ENCODE peak calls at places on chromosomes 3 and 15, in seven cellular contexts. M is fibroblast of lung, J is right cardiac atrium, T is upper lobe of right lung, C is small intestine, I is body of pancreas, F is endodermal cell. Y is an unnamed sample. For H3K4me1, the result is how much of the 10 kb centered on the place peaks cover.

GRCh38 chr15:41862515-41863116 is 24.0 kb downstream of the PLA2G4B start:
- DNase-seq in I (peak), J (no peak), F (peak), T (peak), C (peak), M (no peak), Y (no peak)

GRCh38 chr3:154758109-154758868 is 321.8 kb upstream of the MME start:
- DNase-seq in F (no peak), I (no peak), C (peak), T (no peak), J (no peak), M (peak), Y (peak)

GRCh38 chr15:59543721-59544547 is 67.6 kb upstream of the GCNT3 start:
- DNase-seq in T (no peak), M (no peak), C (peak), F (no peak), J (no peak), I (no peak), Y (no peak)

GRCh38 chr3:178560759-178561158 is 24.5 kb downstream of the KCNMB2 start:
- DNase-seq in I (no peak), M (no peak), C (no peak), F (no peak), J (no peak), T (no peak), Y (no peak)

GRCh38 chr3:58624550-58624949 is 42.0 kb downstream of the FAM3D start:
- DNase-seq in M (no peak), C (no peak), F (no peak), J (no peak), T (no peak), I (no peak), Y (no peak)

GRCh38 chr3:151816091-151816604 is 2.2 kb downstream of the AADAC start:
- DNase-seq in I (peak), M (peak), C (peak), T (no peak), J (peak), F (peak), Y (no peak)

GRCh38 chr3:9778102-9778501 is 8.4 kb upstream of the CAMK1 start:
- DNase-seq in J (no peak), C (no peak), T (no peak), M (peak), I (no peak), F (no peak), Y (peak)

GRCh38 chr3:30347679-30348216 is 258.7 kb upstream of the TGFBR2 start:
- DNase-seq in I (no peak), J (no peak), C (peak), M (peak), T (no peak), F (no peak), Y (peak)

GRCh38 chr3:108091498-108092259 is 848 bp upstream of the CD47 start:
- DNase-seq in T (no peak), M (no peak), C (peak), F (peak), J (peak), I (peak), Y (no peak)

GRCh38 chr3:30775070-30775469 is 119.4 kb downstream of the GADL1 start:
- DNase-seq in T (no peak), M (no peak), F (no peak), J (no peak), I (no peak), C (no peak), Y (no peak)

GRCh38 chr15:67079361-67079760 is 14.0 kb downstream of the SMAD3 start:
- DNase-seq in F (no peak), I (no peak), T (no peak), M (no peak), C (no peak), J (no peak), Y (no peak)

GRCh38 chr3:57917611-57918010 is 90.6 kb upstream of the FLNB start:
- DNase-seq in C (no peak), M (peak), F (no peak), I (no peak), T (no peak), J (no peak), Y (no peak)

GRCh38 chr15:57070674-57071073 is 152.2 kb downstream of the TCF12 start:
- DNase-seq in I (no peak), M (no peak), T (no peak), F (no peak), C (no peak), J (no peak), Y (no peak)

GRCh38 chr3:159897331-159898075 is 91.1 kb upstream of the IL12A start:
- DNase-seq in I (no peak), T (no peak), C (peak), J (no peak), M (peak), F (no peak), Y (no peak)

DNA sequence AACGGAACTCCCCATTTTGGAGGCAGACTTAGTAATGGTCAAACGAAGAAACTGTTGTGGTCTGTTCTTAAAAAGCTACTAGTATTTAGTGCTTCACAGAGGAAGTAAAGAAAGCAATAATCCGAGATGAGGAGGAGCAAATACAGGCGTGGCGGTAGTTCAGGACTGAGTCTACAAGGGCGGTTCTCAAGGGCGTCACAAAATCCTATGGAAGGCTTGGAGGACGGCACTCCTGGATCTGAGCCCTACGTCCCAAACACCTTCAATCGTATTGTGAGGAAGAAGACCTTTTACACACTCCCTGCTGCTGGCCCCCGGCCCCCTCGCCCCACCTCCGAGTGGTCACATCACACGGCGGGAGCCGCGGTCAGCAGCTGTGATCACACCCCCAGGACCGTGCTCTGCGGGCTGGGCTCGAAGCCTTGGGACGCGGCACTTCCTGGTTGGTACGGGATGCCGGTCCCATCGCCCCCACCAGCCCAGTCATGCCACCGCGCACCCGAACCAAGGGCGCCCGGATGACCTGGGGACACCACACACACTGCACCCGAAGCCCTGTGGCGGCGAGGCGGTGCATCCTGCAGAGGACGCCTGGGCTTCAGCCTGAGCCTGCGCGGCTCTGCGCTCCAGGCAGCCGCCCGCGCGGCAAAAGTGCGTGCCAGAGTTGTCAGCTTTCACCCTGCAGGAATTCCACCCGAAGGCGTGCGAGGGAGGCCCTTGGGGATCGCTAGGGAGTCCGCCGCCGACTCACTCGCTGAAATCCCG is 588 bp downstream of the PLD1 start:
- DNase-seq in I (no peak), M (peak), F (peak), T (peak), C (peak), J (peak), Y (peak)
- H3K4me1 ChIP-seq in I (under half), M (under half), F (under half), T (under half), C (under half), J (under half), Y (under half)

GRCh38 chr15:73923156-73923487 is 3.1 kb upstream of the LOXL1 start:
- DNase-seq in I (no peak), J (no peak), C (no peak), T (no peak), F (peak), M (no peak), Y (no peak)
- H3K4me1 ChIP-seq in I (half or more), J (under half), C (under half), T (under half), F (under half), M (under half), Y (under half)

GRCh38 chr3:48595075-48595525 is at the start of gene COL7A1:
- DNase-seq in T (no peak), I (no peak), C (no peak), J (peak), F (no peak), M (no peak), Y (no peak)
- H3K4me1 ChIP-seq in T (under half), I (under half), C (under half), J (under half), F (under half), M (under half), Y (under half)

GRCh38 chr3:61875976-61876671 is 314.8 kb downstream of the PTPRG start:
- DNase-seq in T (no peak), J (no peak), C (no peak), M (no peak), F (no peak), I (no peak), Y (no peak)
- H3K4me1 ChIP-seq in T (under half), J (under half), C (under half), M (under half), F (under half), I (under half), Y (under half)

GRCh38 chr3:188178293-188178950 is 24.5 kb downstream of the LPP start:
- DNase-seq in I (no peak), T (no peak), M (no peak), F (no peak), C (peak), J (no peak), Y (no peak)
- H3K4me1 ChIP-seq in I (under half), T (under half), M (under half), F (under half), C (under half), J (under half), Y (under half)

GRCh38 chr3:11634974-11635612 is 8.6 kb downstream of the VGLL4 start:
- DNase-seq in I (no peak), C (no peak), M (no peak), F (no peak), T (no peak), J (no peak), Y (no peak)

GRCh38 chr3:11636372-11636760 is 7.3 kb downstream of the VGLL4 start:
- DNase-seq in J (no peak), C (no peak), I (no peak), F (no peak), M (no peak), T (no peak), Y (no peak)

GRCh38 chr3:11637901-11638668 is 5.6 kb downstream of the VGLL4 start:
- DNase-seq in T (no peak), C (no peak), M (peak), I (no peak), F (no peak), J (no peak), Y (peak)

GRCh38 chr3:11634081-11634635 is 9.6 kb downstream of the VGLL4 start:
- DNase-seq in C (no peak), M (no peak), I (no peak), T (no peak), F (no peak), J (no peak), Y (no peak)

DNA sequence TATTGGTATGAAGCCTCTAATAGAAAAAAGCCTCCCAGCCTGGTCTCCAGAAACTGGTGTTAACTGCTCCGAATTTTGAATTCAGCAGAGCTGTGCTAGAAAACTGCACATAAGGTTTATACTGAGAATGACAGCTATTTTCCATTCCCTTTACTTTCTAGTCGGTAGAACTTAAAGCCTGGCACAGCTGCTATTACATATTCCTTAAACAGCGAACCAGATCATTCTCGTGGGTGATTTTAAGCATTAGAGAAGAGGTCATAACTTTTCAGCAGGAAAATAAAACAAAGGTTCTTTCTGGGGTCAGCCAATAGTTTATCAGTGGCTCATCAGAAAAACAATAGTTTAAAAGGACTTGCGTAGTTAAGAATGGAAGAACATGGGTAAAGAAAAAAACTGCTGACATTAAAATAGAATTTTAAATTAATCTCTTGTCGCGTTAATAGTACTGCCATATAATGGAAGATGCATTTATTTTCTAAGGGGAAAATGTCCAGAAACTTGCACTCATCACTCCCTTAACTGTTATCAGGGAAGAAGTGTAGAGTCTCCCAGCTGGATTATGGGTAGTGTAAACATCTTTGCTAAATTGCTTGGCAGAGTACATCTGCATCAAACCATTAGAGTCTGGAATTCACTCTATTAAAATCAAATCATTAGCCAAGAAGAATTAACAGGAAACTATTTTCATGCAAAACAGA is 7.9 kb downstream of the VGLL4 start:
- DNase-seq in C (no peak), J (no peak), M (no peak), I (no peak), T (no peak), F (no peak), Y (no peak)
- H3K4me1 ChIP-seq in C (under half), J (under half), M (under half), I (half or more), T (half or more), F (under half), Y (half or more)

Y was measured in cardiac muscle cell.